ENCODE peak calls at places on chromosome 2, in six cellular contexts. One of them, this sample, is unnamed.

GRCh38 chr2:207458582-207458981 is 71.2 kb upstream of the CREB1 start:
- DNase-seq in NB4: no peak
- DNase-seq in GM12891: no peak
- DNase-seq in HCT116: no peak
- DNase-seq in IMR-90: no peak
- DNase-seq in stomach: no peak
- DNase-seq in this sample: no peak

GRCh38 chr2:28507806-28508764 is 12.2 kb downstream of the PLB1 start:
- DNase-seq in GM12891: no peak
- DNase-seq in NB4: no peak
- DNase-seq in HCT116: peak
- DNase-seq in stomach: peak
- DNase-seq in IMR-90: peak
- DNase-seq in this sample: peak

GRCh38 chr2:47031909-47032668 is 116.5 kb upstream of the MCFD2 start:
- DNase-seq in GM12891: no peak
- DNase-seq in NB4: no peak
- DNase-seq in IMR-90: no peak
- DNase-seq in stomach: no peak
- DNase-seq in HCT116: no peak
- DNase-seq in this sample: no peak

GRCh38 chr2:179022685-179023084 is 27.3 kb downstream of the CCDC141 start:
- DNase-seq in NB4: no peak
- DNase-seq in HCT116: no peak
- DNase-seq in GM12891: no peak
- DNase-seq in IMR-90: no peak
- DNase-seq in stomach: no peak
- DNase-seq in this sample: no peak

GRCh38 chr2:199455533-199456382 is 2.0 kb downstream of the SATB2 start:
- DNase-seq in NB4: peak
- DNase-seq in IMR-90: peak
- DNase-seq in GM12891: peak
- DNase-seq in stomach: peak
- DNase-seq in HCT116: peak
- DNase-seq in this sample: no peak

GRCh38 chr2:240232961-240233890 is 92.8 kb upstream of the OTOS start:
- DNase-seq in IMR-90: peak
- DNase-seq in HCT116: peak
- DNase-seq in GM12891: peak
- DNase-seq in NB4: peak
- DNase-seq in stomach: peak
- DNase-seq in this sample: peak

GRCh38 chr2:149018971-149019370 is 19.5 kb upstream of the LYPD6B start:
- DNase-seq in stomach: no peak
- DNase-seq in HCT116: no peak
- DNase-seq in GM12891: no peak
- DNase-seq in NB4: no peak
- DNase-seq in IMR-90: no peak
- DNase-seq in this sample: no peak

GRCh38 chr2:99715956-99716355 is 226.1 kb upstream of the REV1 start:
- DNase-seq in IMR-90: no peak
- DNase-seq in NB4: no peak
- DNase-seq in HCT116: no peak
- DNase-seq in stomach: no peak
- DNase-seq in GM12891: no peak
- DNase-seq in this sample: no peak

GRCh38 chr2:238886453-238887094 is 38.7 kb downstream of the TWIST2 start:
- DNase-seq in NB4: no peak
- DNase-seq in GM12891: no peak
- DNase-seq in HCT116: no peak
- DNase-seq in stomach: no peak
- DNase-seq in IMR-90: no peak
- DNase-seq in this sample: no peak

GRCh38 chr2:168622559-168622958 is 166.5 kb downstream of the CERS6 start:
- DNase-seq in HCT116: no peak
- DNase-seq in GM12891: no peak
- DNase-seq in stomach: no peak
- DNase-seq in NB4: no peak
- DNase-seq in IMR-90: no peak
- DNase-seq in this sample: no peak

GRCh38 chr2:117980783-117981676 is 32.8 kb downstream of the CCDC93 start:
- DNase-seq in GM12891: no peak
- DNase-seq in HCT116: no peak
- DNase-seq in NB4: peak
- DNase-seq in stomach: no peak
- DNase-seq in IMR-90: peak
- DNase-seq in this sample: peak

GRCh38 chr2:143928613-143929012 is 591.3 kb downstream of the ZEB2 start:
- DNase-seq in IMR-90: no peak
- DNase-seq in NB4: no peak
- DNase-seq in HCT116: no peak
- DNase-seq in stomach: no peak
- DNase-seq in GM12891: no peak
- DNase-seq in this sample: no peak

GRCh38 chr2:179861777-179862117 is 335 bp upstream of the ZNF385B start:
- DNase-seq in HCT116: no peak
- DNase-seq in IMR-90: peak
- DNase-seq in NB4: no peak
- DNase-seq in GM12891: no peak
- DNase-seq in stomach: no peak
- DNase-seq in this sample: no peak

GRCh38 chr2:25651066-25651465 is 22.3 kb downstream of the DTNB start:
- DNase-seq in GM12891: no peak
- DNase-seq in IMR-90: peak
- DNase-seq in HCT116: no peak
- DNase-seq in NB4: no peak
- DNase-seq in stomach: no peak
- DNase-seq in this sample: no peak

GRCh38 chr2:75547345-75548035 is 13.2 kb downstream of the EVA1A start:
- DNase-seq in stomach: no peak
- DNase-seq in GM12891: no peak
- DNase-seq in HCT116: no peak
- DNase-seq in NB4: no peak
- DNase-seq in IMR-90: peak
- DNase-seq in this sample: no peak

GRCh38 chr2:70935468-70936164 is at the start of gene ATP6V1B1:
- DNase-seq in NB4: no peak
- DNase-seq in HCT116: no peak
- DNase-seq in stomach: peak
- DNase-seq in IMR-90: no peak
- DNase-seq in GM12891: no peak
- DNase-seq in this sample: no peak

GRCh38 chr2:149559341-149560068 is 28.1 kb downstream of the MMADHC start:
- DNase-seq in HCT116: no peak
- DNase-seq in NB4: peak
- DNase-seq in GM12891: no peak
- DNase-seq in IMR-90: no peak
- DNase-seq in stomach: no peak
- DNase-seq in this sample: no peak

GRCh38 chr2:91442246-91442905 is 2750.9 kb downstream of the RPIA start:
- DNase-seq in NB4: peak
- DNase-seq in HCT116: no peak
- DNase-seq in stomach: peak
- DNase-seq in GM12891: peak
- DNase-seq in IMR-90: no peak
- DNase-seq in this sample: no peak

GRCh38 chr2:81624825-81625224 is 1320.3 kb upstream of the LRRTM1 start:
- DNase-seq in GM12891: no peak
- DNase-seq in IMR-90: no peak
- DNase-seq in HCT116: no peak
- DNase-seq in NB4: no peak
- DNase-seq in stomach: no peak
- DNase-seq in this sample: no peak

GRCh38 chr2:120910956-120911951 is 175.6 kb downstream of the GLI2 start:
- DNase-seq in stomach: no peak
- DNase-seq in GM12891: no peak
- DNase-seq in HCT116: peak
- DNase-seq in NB4: peak
- DNase-seq in IMR-90: peak
- DNase-seq in this sample: peak

GRCh38 chr2:8511868-8512612 is 169.8 kb upstream of the ID2 start:
- DNase-seq in HCT116: no peak
- DNase-seq in stomach: no peak
- DNase-seq in GM12891: no peak
- DNase-seq in IMR-90: peak
- DNase-seq in NB4: peak
- DNase-seq in this sample: peak

GRCh38 chr2:77567723-77568122 is 45.5 kb upstream of the LRRTM4 start:
- DNase-seq in stomach: no peak
- DNase-seq in NB4: no peak
- DNase-seq in HCT116: no peak
- DNase-seq in GM12891: no peak
- DNase-seq in IMR-90: no peak
- DNase-seq in this sample: no peak

GRCh38 chr2:129329574-129329973 is 649.9 kb upstream of the RAB6C start:
- DNase-seq in IMR-90: no peak
- DNase-seq in NB4: no peak
- DNase-seq in GM12891: no peak
- DNase-seq in HCT116: no peak
- DNase-seq in stomach: no peak
- DNase-seq in this sample: no peak

GRCh38 chr2:174682578-174683391 is 81.5 kb downstream of the CHRNA1 start:
- DNase-seq in stomach: peak
- DNase-seq in IMR-90: peak
- DNase-seq in GM12891: peak
- DNase-seq in HCT116: no peak
- DNase-seq in NB4: peak
- DNase-seq in this sample: peak

GRCh38 chr2:120761164-120761861 is 25.6 kb downstream of the GLI2 start:
- DNase-seq in stomach: no peak
- DNase-seq in HCT116: no peak
- DNase-seq in GM12891: no peak
- DNase-seq in NB4: no peak
- DNase-seq in IMR-90: no peak
- DNase-seq in this sample: no peak

GRCh38 chr2:113064898-113065297 is 2.9 kb upstream of the IL1F10 start:
- DNase-seq in GM12891: no peak
- DNase-seq in HCT116: no peak
- DNase-seq in stomach: no peak
- DNase-seq in NB4: no peak
- DNase-seq in IMR-90: no peak
- DNase-seq in this sample: no peak

GRCh38 chr2:196607073-196607472 is 32.4 kb upstream of the CCDC150 start:
- DNase-seq in IMR-90: peak
- DNase-seq in GM12891: no peak
- DNase-seq in stomach: no peak
- DNase-seq in NB4: no peak
- DNase-seq in HCT116: no peak
- DNase-seq in this sample: no peak

GRCh38 chr2:241364781-241365180 is 8.7 kb downstream of the FARP2 start:
- DNase-seq in HCT116: no peak
- DNase-seq in NB4: no peak
- DNase-seq in stomach: no peak
- DNase-seq in IMR-90: no peak
- DNase-seq in GM12891: no peak
- DNase-seq in this sample: no peak

DNA sequence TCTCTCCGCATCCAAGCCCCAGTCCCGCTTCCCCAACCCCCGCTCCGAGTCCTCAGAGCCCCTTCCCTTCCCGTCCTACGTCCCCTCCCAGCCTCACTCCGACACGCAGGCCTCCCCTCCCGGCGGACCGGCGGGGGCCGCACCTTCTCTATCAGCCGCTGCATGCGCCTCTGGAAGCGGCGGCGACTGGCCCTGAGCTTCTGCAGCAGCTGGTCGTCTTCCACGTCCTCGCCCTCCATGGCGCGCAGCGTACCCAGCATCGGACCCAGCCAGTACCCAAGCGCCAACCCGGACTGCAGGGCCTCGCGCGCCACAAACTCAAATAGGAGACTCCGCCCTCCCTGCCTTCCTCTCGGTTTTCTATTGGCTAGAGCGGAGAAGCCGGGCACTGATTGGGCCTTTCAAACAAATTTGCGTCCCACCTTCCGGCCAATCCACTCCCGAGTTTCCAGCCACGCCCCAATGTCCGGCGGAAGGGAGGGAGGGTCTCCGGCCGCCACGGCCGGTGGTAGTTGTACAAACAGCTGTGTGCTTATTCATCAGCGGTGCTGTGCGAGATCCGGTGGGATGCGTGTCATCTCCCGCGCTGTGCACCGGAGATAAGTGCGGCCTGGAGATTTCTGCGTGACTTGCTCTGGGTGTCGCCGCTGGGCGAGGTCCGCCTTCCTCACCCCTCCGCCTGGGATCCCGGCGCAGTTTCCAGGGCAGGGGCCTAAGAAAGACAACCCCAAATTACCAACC is at the start of gene HJURP:
- DNase-seq in HCT116: peak
- DNase-seq in NB4: peak
- DNase-seq in IMR-90: peak
- DNase-seq in GM12891: peak
- DNase-seq in stomach: peak
- DNase-seq in this sample: peak
- TF ChIP-seq POLR2A in HCT116: peak
- TF ChIP-seq POLR2A in NB4: peak
- TF ChIP-seq POLR2A in IMR-90: peak
- TF ChIP-seq POLR2A in GM12891: peak
- TF ChIP-seq POLR2A in stomach: no peak
- TF ChIP-seq POLR2A in this sample: peak

GRCh38 chr2:36597532-36598377 is at the start of gene FEZ2:
- DNase-seq in GM12891: peak
- DNase-seq in stomach: peak
- DNase-seq in NB4: peak
- DNase-seq in HCT116: peak
- DNase-seq in IMR-90: peak
- DNase-seq in this sample: peak
- TF ChIP-seq POLR2A in GM12891: peak
- TF ChIP-seq POLR2A in stomach: no peak
- TF ChIP-seq POLR2A in NB4: peak
- TF ChIP-seq POLR2A in HCT116: peak
- TF ChIP-seq POLR2A in IMR-90: peak
- TF ChIP-seq POLR2A in this sample: peak

DNA sequence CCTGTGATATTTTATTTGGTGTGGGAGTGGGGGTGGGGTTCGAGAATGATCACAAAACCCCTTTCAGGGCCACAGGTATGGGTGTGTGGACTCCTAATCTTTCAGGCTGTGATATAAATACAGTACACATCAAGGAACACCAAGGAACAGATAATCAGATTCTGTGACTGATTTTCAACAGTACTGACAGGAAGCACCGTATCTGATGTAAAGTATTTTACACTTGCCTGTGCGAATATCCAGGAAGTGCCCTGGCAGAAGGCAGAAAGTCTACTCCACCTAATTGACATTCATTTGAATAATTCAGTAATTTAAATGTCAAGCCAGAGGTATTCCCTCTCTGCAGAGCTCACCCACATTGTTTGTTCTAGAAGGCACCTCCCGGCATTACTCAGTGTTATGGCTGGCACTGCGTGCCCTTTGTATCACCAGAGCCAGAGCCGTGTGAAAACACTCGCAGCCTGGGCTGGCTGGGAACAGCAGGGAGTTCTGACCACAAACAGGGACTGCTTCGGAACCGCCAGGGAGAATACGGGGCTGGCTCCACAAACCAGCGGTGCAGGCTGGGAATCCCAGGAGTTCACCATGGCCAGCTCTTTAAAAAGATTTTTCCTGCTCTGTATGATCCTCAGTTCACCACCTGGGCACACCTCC is 91.8 kb downstream of the ACVR1 start:
- DNase-seq in NB4: no peak
- DNase-seq in HCT116: no peak
- DNase-seq in stomach: peak
- DNase-seq in GM12891: no peak
- DNase-seq in IMR-90: peak
- DNase-seq in this sample: peak
- TF ChIP-seq POLR2A in NB4: no peak
- TF ChIP-seq POLR2A in HCT116: no peak
- TF ChIP-seq POLR2A in stomach: no peak
- TF ChIP-seq POLR2A in GM12891: no peak
- TF ChIP-seq POLR2A in IMR-90: no peak
- TF ChIP-seq POLR2A in this sample: no peak

GRCh38 chr2:37671013-37671815 is at the start of gene CDC42EP3:
- DNase-seq in GM12891: peak
- DNase-seq in NB4: peak
- DNase-seq in IMR-90: no peak
- DNase-seq in stomach: peak
- DNase-seq in HCT116: no peak
- DNase-seq in this sample: peak
- TF ChIP-seq POLR2A in GM12891: peak
- TF ChIP-seq POLR2A in NB4: peak
- TF ChIP-seq POLR2A in IMR-90: peak
- TF ChIP-seq POLR2A in stomach: no peak
- TF ChIP-seq POLR2A in HCT116: peak
- TF ChIP-seq POLR2A in this sample: peak